ENCODE peak calls at places on chromosomes 12 and 14, in four cellular contexts. N is Kasumi-1, E is WTC11, L is heart right ventricle. W is an unnamed sample.

GRCh38 chr12:59634254-59634653 is 38.4 kb downstream of the SLC16A7 start:
- DNase-seq in N (no peak), E (no peak), L (no peak), W (no peak)

GRCh38 chr12:112602150-112602549 is 183.4 kb downstream of the PTPN11 start:
- DNase-seq in N (no peak), E (peak; percentile 59), L (no peak), W (no peak)

GRCh38 chr14:78567343-78567742 is 397.2 kb downstream of the NRXN3 start:
- DNase-seq in N (no peak), E (no peak), L (no peak), W (no peak)

GRCh38 chr12:104673294-104674062 is 216.7 kb downstream of the CHST11 start:
- DNase-seq in N (no peak), E (no peak), L (no peak), W (no peak)

GRCh38 chr12:63064080-63064479 is 86.9 kb downstream of the AVPR1A start:
- DNase-seq in N (peak; percentile 57), E (no peak), L (no peak), W (no peak)

GRCh38 chr12:57954768-57955167 is 13.4 kb downstream of the ATP23 start:
- DNase-seq in N (no peak), E (no peak), L (no peak), W (no peak)

GRCh38 chr14:37903561-37904191 is 304.0 kb upstream of the SSTR1 start:
- DNase-seq in N (peak; percentile 37), E (no peak), L (no peak), W (peak; percentile 70)

GRCh38 chr12:127726928-127727327 is 540.0 kb upstream of the TMEM132C start:
- DNase-seq in N (no peak), E (no peak), L (no peak), W (peak; percentile 21)

GRCh38 chr12:46005151-46005797 is 14.9 kb upstream of the SCAF11 start:
- DNase-seq in N (peak; percentile 14), E (no peak), L (no peak), W (peak; percentile 35)

GRCh38 chr14:97319691-97320090 is 522.5 kb downstream of the VRK1 start:
- DNase-seq in N (no peak), E (no peak), L (no peak), W (no peak)

GRCh38 chr14:70808023-70808401 is 1.3 kb downstream of the MAP3K9 start:
- DNase-seq in N (no peak), E (peak; percentile 52), L (no peak), W (no peak)

GRCh38 chr12:54304187-54304810 is 3.5 kb upstream of the NFE2 start:
- DNase-seq in N (peak; percentile 94), E (peak; percentile 46), L (peak; percentile 54), W (peak; percentile 99)

GRCh38 chr12:116832353-116832752 is 48.9 kb downstream of the HRK start:
- DNase-seq in N (no peak), E (no peak), L (no peak), W (no peak)

GRCh38 chr12:45415393-45415817 is 199.5 kb downstream of the ANO6 start:
- DNase-seq in N (peak; percentile 47), E (no peak), L (peak; percentile 18), W (peak; percentile 14)

GRCh38 chr14:91554535-91555332 is 44.6 kb upstream of the PPP4R3A start:
- DNase-seq in N (no peak), E (no peak), L (no peak), W (no peak)

GRCh38 chr14:92513966-92514843 is 624 bp downstream of the RIN3 start:
- DNase-seq in N (no peak), E (peak; percentile 44), L (no peak), W (peak; percentile 30)

GRCh38 chr12:82740129-82741000 is 53.7 kb downstream of the TMTC2 start:
- DNase-seq in N (no peak), E (no peak), L (no peak), W (no peak)

GRCh38 chr12:52215587-52216031 is 17.4 kb upstream of the KRT7 start:
- DNase-seq in N (no peak), E (no peak), L (no peak), W (no peak)

GRCh38 chr14:58873228-58873953 is 235.6 kb downstream of the DACT1 start:
- DNase-seq in N (no peak), E (no peak), L (no peak), W (no peak)

GRCh38 chr14:103348154-103348553 is 14.1 kb downstream of the EIF5 start:
- DNase-seq in N (peak; percentile 29), E (no peak), L (no peak), W (no peak)

GRCh38 chr14:29799718-29800117 is 127.9 kb downstream of the PRKD1 start:
- DNase-seq in N (no peak), E (no peak), L (no peak), W (no peak)

GRCh38 chr12:127273621-127274020 is 993.3 kb upstream of the TMEM132C start:
- DNase-seq in N (no peak), E (no peak), L (no peak), W (no peak)

GRCh38 chr12:77402726-77403125 is 337.4 kb upstream of the E2F7 start:
- DNase-seq in N (no peak), E (no peak), L (no peak), W (no peak)

GRCh38 chr12:108218911-108219310 is 89.8 kb downstream of the WSCD2 start:
- DNase-seq in N (no peak), E (no peak), L (no peak), W (no peak)

GRCh38 chr14:61266436-61267220 is 14.5 kb downstream of the TMEM30B start:
- DNase-seq in N (no peak), E (no peak), L (no peak), W (no peak)

GRCh38 chr14:22699801-22700564 is 55.8 kb upstream of the OR6J1 start:
- DNase-seq in N (no peak), E (no peak), L (no peak), W (peak; percentile 53)

GRCh38 chr14:106530423-106531107 is 1004.2 kb downstream of the TMEM121 start:
- DNase-seq in N (no peak), E (no peak), L (no peak), W (no peak)

GRCh38 chr12:116125084-116125483 is 152.4 kb downstream of the MED13L start:
- DNase-seq in N (no peak), E (no peak), L (no peak), W (no peak)

GRCh38 chr12:30990316-30990715 is 63.8 kb downstream of the TSPAN11 start:
- DNase-seq in N (no peak), E (no peak), L (no peak), W (no peak)

GRCh38 chr12:88805692-88806091 is 225.4 kb upstream of the KITLG start:
- DNase-seq in N (peak; percentile 93), E (no peak), L (no peak), W (no peak)

GRCh38 chr14:35365130-35366047 is 39.2 kb downstream of the NFKBIA start:
- DNase-seq in N (peak; percentile 64), E (no peak), L (no peak), W (peak; percentile 85)

GRCh38 chr14:99968156-99968920 is 96.9 kb upstream of the EVL start:
- DNase-seq in N (no peak), E (no peak), L (no peak), W (no peak)

GRCh38 chr14:89828473-89829200 is 125.9 kb downstream of the EFCAB11 start:
- DNase-seq in N (no peak), E (no peak), L (no peak), W (no peak)

GRCh38 chr14:52064174-52064573 is 4.7 kb downstream of the NID2 start:
- DNase-seq in N (no peak), E (no peak), L (no peak), W (no peak)

GRCh38 chr12:110913119-110914056 is 7.0 kb downstream of the MYL2 start:
- DNase-seq in N (no peak), E (no peak), L (no peak), W (peak; percentile 5)

GRCh38 chr12:44774815-44775411 is 101.2 kb downstream of the NELL2 start:
- DNase-seq in N (no peak), E (peak; percentile 83), L (no peak), W (peak; percentile 54)

GRCh38 chr12:52080403-52081201 is 1.1 kb downstream of the SMIM41 start:
- DNase-seq in N (no peak), E (no peak), L (no peak), W (no peak)